ENCODE peak calls at places on chromosomes 3 and 15, in four cellular contexts. One of them, this sample, is unnamed.

GRCh38 chr15:55710286-55710685 is 32.7 kb downstream of the PRTG start:
- DNase-seq in AG09309: no peak
- DNase-seq in right lobe of liver: no peak
- DNase-seq in Panc1: no peak
- DNase-seq in this sample: no peak

GRCh38 chr3:124839896-124840295 is 47.3 kb downstream of the ITGB5 start:
- DNase-seq in AG09309: no peak
- DNase-seq in right lobe of liver: no peak
- DNase-seq in Panc1: no peak
- DNase-seq in this sample: no peak

GRCh38 chr3:170128977-170129431 is 52.5 kb downstream of the PHC3 start:
- DNase-seq in AG09309: no peak
- DNase-seq in right lobe of liver: no peak
- DNase-seq in Panc1: peak
- DNase-seq in this sample: peak

GRCh38 chr3:10334042-10334441 is 13.1 kb upstream of the SEC13 start:
- DNase-seq in AG09309: no peak
- DNase-seq in right lobe of liver: peak
- DNase-seq in Panc1: no peak
- DNase-seq in this sample: no peak

GRCh38 chr15:39230205-39230916 is 350.5 kb upstream of the THBS1 start:
- DNase-seq in AG09309: no peak
- DNase-seq in right lobe of liver: no peak
- DNase-seq in Panc1: no peak
- DNase-seq in this sample: no peak

GRCh38 chr3:167113466-167113865 is 266.6 kb downstream of the ZBBX start:
- DNase-seq in AG09309: no peak
- DNase-seq in right lobe of liver: no peak
- DNase-seq in Panc1: no peak
- DNase-seq in this sample: no peak

GRCh38 chr15:91881551-91882297 is 28.2 kb downstream of the SLCO3A1 start:
- DNase-seq in AG09309: no peak
- DNase-seq in right lobe of liver: no peak
- DNase-seq in Panc1: no peak
- DNase-seq in this sample: no peak

GRCh38 chr3:196080997-196081833 is 675 bp downstream of the TFRC start:
- DNase-seq in AG09309: no peak
- DNase-seq in right lobe of liver: peak
- DNase-seq in Panc1: no peak
- DNase-seq in this sample: no peak

GRCh38 chr3:106059953-106060517 is 191.2 kb upstream of the CBLB start:
- DNase-seq in AG09309: no peak
- DNase-seq in right lobe of liver: no peak
- DNase-seq in Panc1: no peak
- DNase-seq in this sample: no peak

GRCh38 chr3:32310336-32310735 is 71.9 kb downstream of the CMTM8 start:
- DNase-seq in AG09309: no peak
- DNase-seq in right lobe of liver: no peak
- DNase-seq in Panc1: no peak
- DNase-seq in this sample: no peak

GRCh38 chr3:38146504-38146903 is 8.0 kb downstream of the MYD88 start:
- DNase-seq in AG09309: no peak
- DNase-seq in right lobe of liver: no peak
- DNase-seq in Panc1: no peak
- DNase-seq in this sample: no peak

GRCh38 chr3:188362405-188362831 is 208.5 kb downstream of the LPP start:
- DNase-seq in AG09309: peak
- DNase-seq in right lobe of liver: no peak
- DNase-seq in Panc1: peak
- DNase-seq in this sample: no peak

GRCh38 chr3:69181592-69182211 is 59.3 kb upstream of the LMOD3 start:
- DNase-seq in AG09309: no peak
- DNase-seq in right lobe of liver: no peak
- DNase-seq in Panc1: no peak
- DNase-seq in this sample: no peak

DNA sequence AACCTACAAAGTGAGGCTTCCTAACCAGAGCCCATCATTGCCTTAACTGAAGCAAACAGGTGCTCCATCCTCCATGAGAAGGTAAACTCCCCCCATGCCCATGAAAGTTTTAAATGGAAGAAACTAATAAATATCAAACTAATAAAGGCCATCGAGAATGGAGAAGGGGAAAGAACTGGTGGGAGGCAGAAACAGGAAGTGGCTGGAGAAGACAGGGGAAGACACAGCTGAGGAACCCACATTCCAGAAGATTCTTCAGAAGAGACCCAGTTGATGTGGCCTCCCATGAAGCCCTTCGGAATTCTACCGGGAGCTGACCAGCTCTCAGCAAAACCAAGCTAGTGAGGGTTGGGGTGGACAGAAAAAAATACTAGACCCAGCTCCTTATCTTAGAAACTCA is 41.7 kb downstream of the SH3BP5 start:
- DNase-seq in AG09309: no peak
- DNase-seq in right lobe of liver: no peak
- DNase-seq in Panc1: no peak
- DNase-seq in this sample: no peak
- TF ChIP-seq CTCF in AG09309: no peak
- TF ChIP-seq CTCF in right lobe of liver: no peak
- TF ChIP-seq CTCF in Panc1: no peak
- TF ChIP-seq CTCF in this sample: no peak

DNA sequence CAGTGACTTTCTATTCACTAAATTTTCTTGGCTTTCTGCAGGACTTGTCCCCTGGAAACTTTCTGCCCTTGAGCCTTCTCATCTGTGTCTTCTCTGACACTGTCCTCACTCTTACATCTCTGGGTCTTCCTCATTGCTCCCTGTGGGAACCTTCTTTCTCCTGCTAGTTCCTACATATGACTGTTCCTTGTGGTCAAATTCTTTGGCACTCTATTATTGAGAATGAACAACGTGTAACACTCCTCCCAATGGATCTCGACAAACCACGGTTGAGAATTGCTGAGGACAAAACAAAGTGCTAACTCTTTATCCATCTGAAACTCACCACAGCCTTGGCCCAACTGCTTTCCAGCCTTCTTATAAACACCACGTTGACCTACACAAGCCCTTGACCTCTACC is 3.5 kb upstream of the FAM81A start:
- DNase-seq in AG09309: no peak
- DNase-seq in right lobe of liver: no peak
- DNase-seq in Panc1: no peak
- DNase-seq in this sample: no peak
- TF ChIP-seq CTCF in AG09309: no peak
- TF ChIP-seq CTCF in right lobe of liver: no peak
- TF ChIP-seq CTCF in Panc1: no peak
- TF ChIP-seq CTCF in this sample: no peak

DNA sequence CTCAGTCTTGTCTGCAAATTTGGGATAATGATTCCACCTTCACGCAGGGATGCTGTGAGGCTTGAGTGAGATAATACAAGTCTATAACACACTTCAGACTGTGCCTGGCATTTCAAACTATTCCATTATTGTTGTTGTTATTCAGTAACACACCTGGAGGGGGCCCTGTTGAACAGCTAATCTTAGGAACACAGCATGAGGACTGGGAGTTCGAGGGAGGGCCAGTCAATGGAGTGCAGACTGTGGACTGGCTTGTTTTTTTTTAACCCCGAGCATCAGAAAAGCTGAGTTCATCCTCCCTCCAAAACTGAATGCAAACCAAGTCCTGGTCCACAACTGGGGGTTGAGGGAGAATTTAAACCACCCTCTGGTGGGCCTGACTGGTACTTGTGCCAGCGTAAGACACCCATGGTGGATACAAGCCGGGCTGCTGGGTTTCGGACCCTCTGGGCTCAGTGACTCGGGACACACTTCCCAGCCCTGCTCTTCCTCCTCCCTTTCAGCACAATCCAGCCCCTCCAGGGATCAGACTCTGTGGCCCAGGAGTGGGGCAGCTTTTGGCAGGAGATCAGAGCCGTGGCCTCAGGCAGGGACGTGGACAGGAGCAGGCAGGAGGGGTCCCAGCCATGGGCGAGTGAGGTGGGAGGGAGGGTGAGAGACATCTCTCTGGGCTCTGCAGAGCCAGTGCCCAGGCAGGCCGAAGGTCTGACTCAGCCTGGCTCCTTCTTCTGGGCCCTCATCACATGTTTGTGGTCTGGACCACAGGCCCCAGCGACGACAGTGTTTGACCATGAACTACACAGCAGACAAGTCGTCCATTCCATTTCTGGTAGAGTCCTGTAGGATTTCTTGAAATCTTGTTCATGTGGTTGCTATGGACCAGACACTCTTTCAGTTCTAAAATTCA is 36.3 kb upstream of the MEX3B start:
- DNase-seq in AG09309: peak
- DNase-seq in right lobe of liver: no peak
- DNase-seq in Panc1: no peak
- DNase-seq in this sample: no peak
- TF ChIP-seq CTCF in AG09309: peak
- TF ChIP-seq CTCF in right lobe of liver: no peak
- TF ChIP-seq CTCF in Panc1: no peak
- TF ChIP-seq CTCF in this sample: no peak

GRCh38 chr3:149770246-149770645 is 18.0 kb upstream of the COMMD2 start:
- DNase-seq in AG09309: no peak
- DNase-seq in right lobe of liver: no peak
- DNase-seq in Panc1: no peak
- DNase-seq in this sample: no peak
- TF ChIP-seq CTCF in AG09309: peak
- TF ChIP-seq CTCF in right lobe of liver: no peak
- TF ChIP-seq CTCF in Panc1: no peak
- TF ChIP-seq CTCF in this sample: peak

GRCh38 chr15:86139828-86140227 is 60.2 kb downstream of the AGBL1 start:
- DNase-seq in AG09309: no peak
- DNase-seq in right lobe of liver: no peak
- DNase-seq in Panc1: peak
- DNase-seq in this sample: no peak
- TF ChIP-seq CTCF in AG09309: no peak
- TF ChIP-seq CTCF in right lobe of liver: no peak
- TF ChIP-seq CTCF in Panc1: peak
- TF ChIP-seq CTCF in this sample: peak

GRCh38 chr3:134368751-134369105 is 5.5 kb downstream of the AMOTL2 start:
- DNase-seq in AG09309: no peak
- DNase-seq in right lobe of liver: no peak
- DNase-seq in Panc1: no peak
- DNase-seq in this sample: no peak

GRCh38 chr3:134367869-134368750 is 6.1 kb downstream of the AMOTL2 start:
- DNase-seq in AG09309: no peak
- DNase-seq in right lobe of liver: no peak
- DNase-seq in Panc1: no peak
- DNase-seq in this sample: no peak

GRCh38 chr3:134366221-134366927 is 7.9 kb downstream of the AMOTL2 start:
- DNase-seq in AG09309: no peak
- DNase-seq in right lobe of liver: no peak
- DNase-seq in Panc1: no peak
- DNase-seq in this sample: no peak

GRCh38 chr3:134366928-134367352 is 7.3 kb downstream of the AMOTL2 start:
- DNase-seq in AG09309: no peak
- DNase-seq in right lobe of liver: peak
- DNase-seq in Panc1: no peak
- DNase-seq in this sample: no peak

GRCh38 chr3:134367412-134367811 is 6.8 kb downstream of the AMOTL2 start:
- DNase-seq in AG09309: no peak
- DNase-seq in right lobe of liver: no peak
- DNase-seq in Panc1: no peak
- DNase-seq in this sample: no peak
- TF ChIP-seq CTCF in AG09309: peak
- TF ChIP-seq CTCF in right lobe of liver: no peak
- TF ChIP-seq CTCF in Panc1: no peak
- TF ChIP-seq CTCF in this sample: no peak

GRCh38 chr3:123629747-123630047 is 44.8 kb upstream of the HACD2 start:
- DNase-seq in AG09309: no peak
- DNase-seq in right lobe of liver: no peak
- DNase-seq in Panc1: no peak
- DNase-seq in this sample: no peak
- TF ChIP-seq CTCF in AG09309: no peak
- TF ChIP-seq CTCF in right lobe of liver: no peak
- TF ChIP-seq CTCF in Panc1: no peak
- TF ChIP-seq CTCF in this sample: peak

This sample was measured in GM12864.